ENCODE peak calls at places on chromosomes 12 and 14, in four cellular contexts. One of them, this sample, is unnamed.

GRCh38 chr14:35963209-35963608 is 137.1 kb downstream of the BRMS1L start:
- DNase-seq in iPS DF 19.7: no peak
- DNase-seq in iris pigment epithelial cell: peak
- DNase-seq in gastrocnemius medialis: no peak
- DNase-seq in this sample: no peak

GRCh38 chr14:79306546-79306945 is 904.8 kb downstream of the DIO2 start:
- DNase-seq in gastrocnemius medialis: no peak
- DNase-seq in iPS DF 19.7: no peak
- DNase-seq in iris pigment epithelial cell: no peak
- DNase-seq in this sample: no peak

GRCh38 chr14:106380740-106381139 is 854.4 kb downstream of the TMEM121 start:
- DNase-seq in iPS DF 19.7: no peak
- DNase-seq in gastrocnemius medialis: no peak
- DNase-seq in iris pigment epithelial cell: no peak
- DNase-seq in this sample: no peak

GRCh38 chr12:104057771-104058197 is 6.5 kb upstream of the HCFC2 start:
- DNase-seq in gastrocnemius medialis: no peak
- DNase-seq in iPS DF 19.7: no peak
- DNase-seq in iris pigment epithelial cell: no peak
- DNase-seq in this sample: peak

GRCh38 chr14:49946320-49947141 is 53.6 kb downstream of the ARF6 start:
- DNase-seq in iPS DF 19.7: no peak
- DNase-seq in gastrocnemius medialis: no peak
- DNase-seq in iris pigment epithelial cell: peak
- DNase-seq in this sample: no peak

GRCh38 chr12:117857632-117858274 is 111.0 kb downstream of the KSR2 start:
- DNase-seq in iPS DF 19.7: peak
- DNase-seq in gastrocnemius medialis: no peak
- DNase-seq in iris pigment epithelial cell: peak
- DNase-seq in this sample: peak

GRCh38 chr14:24207104-24207543 is 1.6 kb downstream of the TSSK4 start:
- DNase-seq in gastrocnemius medialis: no peak
- DNase-seq in iPS DF 19.7: no peak
- DNase-seq in iris pigment epithelial cell: no peak
- DNase-seq in this sample: no peak

GRCh38 chr14:29109589-29109988 is 343.0 kb downstream of the FOXG1 start:
- DNase-seq in iris pigment epithelial cell: no peak
- DNase-seq in iPS DF 19.7: no peak
- DNase-seq in gastrocnemius medialis: no peak
- DNase-seq in this sample: no peak

GRCh38 chr12:95634622-95635621 is 83.6 kb upstream of the USP44 start:
- DNase-seq in iPS DF 19.7: no peak
- DNase-seq in iris pigment epithelial cell: peak
- DNase-seq in gastrocnemius medialis: no peak
- DNase-seq in this sample: no peak

GRCh38 chr12:123396954-123397353 is 13.0 kb downstream of the KMT5A start:
- DNase-seq in iris pigment epithelial cell: no peak
- DNase-seq in gastrocnemius medialis: no peak
- DNase-seq in iPS DF 19.7: no peak
- DNase-seq in this sample: no peak

GRCh38 chr12:24488091-24488596 is 460.8 kb downstream of the BCAT1 start:
- DNase-seq in iris pigment epithelial cell: peak
- DNase-seq in gastrocnemius medialis: no peak
- DNase-seq in iPS DF 19.7: no peak
- DNase-seq in this sample: no peak

GRCh38 chr12:106081606-106082005 is 57.1 kb downstream of the NUAK1 start:
- DNase-seq in iPS DF 19.7: no peak
- DNase-seq in gastrocnemius medialis: no peak
- DNase-seq in iris pigment epithelial cell: no peak
- DNase-seq in this sample: no peak

GRCh38 chr12:12505544-12506501 is 56.8 kb downstream of the DUSP16 start:
- DNase-seq in gastrocnemius medialis: no peak
- DNase-seq in iPS DF 19.7: no peak
- DNase-seq in iris pigment epithelial cell: peak
- DNase-seq in this sample: peak

GRCh38 chr14:47040490-47040889 is 388.9 kb upstream of the RPL10L start:
- DNase-seq in iPS DF 19.7: peak
- DNase-seq in iris pigment epithelial cell: peak
- DNase-seq in gastrocnemius medialis: no peak
- DNase-seq in this sample: no peak

GRCh38 chr14:50603565-50603964 is 43.6 kb downstream of the ATL1 start:
- DNase-seq in gastrocnemius medialis: no peak
- DNase-seq in iPS DF 19.7: no peak
- DNase-seq in iris pigment epithelial cell: peak
- DNase-seq in this sample: no peak

GRCh38 chr12:68158427-68158826 is 1.1 kb downstream of the IFNG start:
- DNase-seq in iPS DF 19.7: no peak
- DNase-seq in gastrocnemius medialis: no peak
- DNase-seq in iris pigment epithelial cell: no peak
- DNase-seq in this sample: no peak

GRCh38 chr12:110906088-110906487 is 14.3 kb downstream of the MYL2 start:
- DNase-seq in iris pigment epithelial cell: no peak
- DNase-seq in gastrocnemius medialis: no peak
- DNase-seq in iPS DF 19.7: no peak
- DNase-seq in this sample: no peak

GRCh38 chr12:93880853-93881522 is 203.8 kb downstream of the CRADD start:
- DNase-seq in gastrocnemius medialis: no peak
- DNase-seq in iPS DF 19.7: no peak
- DNase-seq in iris pigment epithelial cell: no peak
- DNase-seq in this sample: no peak

GRCh38 chr14:52076334-52076733 is 7.5 kb upstream of the NID2 start:
- DNase-seq in iris pigment epithelial cell: no peak
- DNase-seq in gastrocnemius medialis: no peak
- DNase-seq in iPS DF 19.7: no peak
- DNase-seq in this sample: no peak